ENCODE peak calls at places on chromosomes 1 and 21, in seven cellular contexts. S is prostate gland, C is pancreas, I is brain microvascular endothelial cell, X is OCI-LY7, A is psoas muscle, K is PC-3. T is an unnamed sample.

GRCh38 chr1:9235123-9235513 is 544 bp downstream of the H6PD start:
- DNase-seq in S (no peak), C (no peak), I (peak), X (no peak), A (no peak), K (peak), T (peak)

GRCh38 chr21:34702341-34702807 is 33.6 kb downstream of the CLIC6 start:
- DNase-seq in S (no peak), C (no peak), I (peak), X (no peak), A (peak), K (no peak), T (peak)

GRCh38 chr1:243268284-243268653 is 12.4 kb downstream of the SDCCAG8 start:
- DNase-seq in S (no peak), C (no peak), I (peak), X (no peak), A (no peak), K (peak), T (peak)

GRCh38 chr1:81607886-81608285 is 192.8 kb upstream of the ADGRL2 start:
- DNase-seq in S (no peak), C (no peak), I (no peak), X (no peak), A (no peak), K (no peak), T (no peak)

GRCh38 chr21:45016031-45016430 is 58.3 kb upstream of the ADARB1 start:
- DNase-seq in S (no peak), C (no peak), I (no peak), X (no peak), A (no peak), K (no peak), T (no peak)

GRCh38 chr1:42167611-42168396 is 3.3 kb upstream of the GUCA2A start:
- DNase-seq in S (no peak), C (no peak), I (no peak), X (no peak), A (no peak), K (peak), T (no peak)

GRCh38 chr1:29124366-29125236 is 898 bp upstream of the TMEM200B start:
- DNase-seq in S (no peak), C (peak), I (peak), X (peak), A (peak), K (peak), T (peak)

GRCh38 chr21:31755027-31755426 is 23.1 kb upstream of the SCAF4 start:
- DNase-seq in S (no peak), C (no peak), I (no peak), X (no peak), A (no peak), K (no peak), T (no peak)

GRCh38 chr1:111441573-111442192 is 7.4 kb downstream of the WDR77 start:
- DNase-seq in S (no peak), C (no peak), I (no peak), X (peak), A (no peak), K (peak), T (peak)

GRCh38 chr1:232793944-232794343 is 11.3 kb upstream of the MAP10 start:
- DNase-seq in S (peak), C (no peak), I (peak), X (no peak), A (no peak), K (peak), T (peak)

GRCh38 chr1:1943834-1944570 is 24.9 kb upstream of the TMEM52 start:
- DNase-seq in S (peak), C (peak), I (peak), X (peak), A (peak), K (peak), T (peak)

GRCh38 chr21:32423320-32423719 is 10.8 kb downstream of the EVA1C start:
- DNase-seq in S (no peak), C (no peak), I (peak), X (no peak), A (no peak), K (peak), T (peak)

GRCh38 chr1:247291835-247292561 is 36.1 kb downstream of the VN1R5 start:
- DNase-seq in S (no peak), C (no peak), I (no peak), X (no peak), A (no peak), K (no peak), T (no peak)

GRCh38 chr1:27872059-27872801 is at the start of gene THEMIS2:
- DNase-seq in S (no peak), C (peak), I (peak), X (peak), A (peak), K (peak), T (peak)

GRCh38 chr1:65605621-65606020 is 185.2 kb downstream of the LEPR start:
- DNase-seq in S (no peak), C (no peak), I (no peak), X (no peak), A (no peak), K (no peak), T (peak)

GRCh38 chr21:46038871-46039397 is 57.4 kb downstream of the COL6A1 start:
- DNase-seq in S (no peak), C (peak), I (peak), X (no peak), A (peak), K (no peak), T (peak)

GRCh38 chr1:179036844-179037465 is 11.3 kb downstream of the FAM20B start:
- DNase-seq in S (no peak), C (no peak), I (no peak), X (no peak), A (no peak), K (peak), T (peak)

GRCh38 chr1:162554258-162554657 is 7.3 kb upstream of the UAP1 start:
- DNase-seq in S (no peak), C (no peak), I (no peak), X (no peak), A (no peak), K (no peak), T (peak)

GRCh38 chr1:149848811-149849210 is 50.6 kb upstream of the BOLA1 start:
- DNase-seq in S (peak), C (no peak), I (no peak), X (peak), A (no peak), K (peak), T (peak)

GRCh38 chr1:236064674-236065508 is at the start of gene NID1:
- DNase-seq in S (peak), C (peak), I (peak), X (no peak), A (peak), K (peak), T (peak)
- H3K4me3 ChIP-seq in S (peak), C (peak), I (peak), X (no peak), A (peak), K (peak), T (peak)

GRCh38 chr1:79040424-79041089 is 34.0 kb upstream of the ADGRL4 start:
- DNase-seq in S (no peak), C (no peak), I (no peak), X (no peak), A (no peak), K (no peak), T (peak)

GRCh38 chr1:79043506-79043905 is 37.0 kb upstream of the ADGRL4 start:
- DNase-seq in S (no peak), C (no peak), I (no peak), X (no peak), A (no peak), K (no peak), T (peak)

GRCh38 chr1:79042117-79042516 is 35.6 kb upstream of the ADGRL4 start:
- DNase-seq in S (no peak), C (no peak), I (no peak), X (no peak), A (no peak), K (peak), T (peak)

GRCh38 chr1:79041666-79042065 is 35.1 kb upstream of the ADGRL4 start:
- DNase-seq in S (no peak), C (no peak), I (no peak), X (no peak), A (no peak), K (no peak), T (peak)

DNA sequence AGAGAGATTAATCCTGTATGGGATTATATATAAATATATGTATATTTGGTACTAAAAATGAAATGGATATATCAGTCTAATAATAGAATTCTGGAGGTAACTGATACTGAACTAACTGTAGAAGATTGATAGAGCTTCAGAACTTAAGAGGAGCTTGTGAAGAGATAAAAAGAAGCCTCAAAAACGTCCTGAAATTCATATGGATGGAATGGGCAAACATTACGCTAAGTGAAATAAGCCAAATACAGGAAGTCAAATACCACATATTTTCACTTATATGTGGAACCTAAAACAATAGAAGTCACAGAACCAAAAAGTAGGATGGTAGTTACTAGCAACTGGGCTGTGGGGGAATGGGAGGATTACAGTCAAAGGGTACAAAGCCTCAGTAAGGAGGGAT is 36.0 kb upstream of the ADGRL4 start:
- DNase-seq in S (no peak), C (no peak), I (no peak), X (no peak), A (no peak), K (peak), T (peak)
- H3K27ac ChIP-seq in S (no peak), C (no peak), I (peak), X (no peak), A (no peak), K (peak), T (peak)

DNA sequence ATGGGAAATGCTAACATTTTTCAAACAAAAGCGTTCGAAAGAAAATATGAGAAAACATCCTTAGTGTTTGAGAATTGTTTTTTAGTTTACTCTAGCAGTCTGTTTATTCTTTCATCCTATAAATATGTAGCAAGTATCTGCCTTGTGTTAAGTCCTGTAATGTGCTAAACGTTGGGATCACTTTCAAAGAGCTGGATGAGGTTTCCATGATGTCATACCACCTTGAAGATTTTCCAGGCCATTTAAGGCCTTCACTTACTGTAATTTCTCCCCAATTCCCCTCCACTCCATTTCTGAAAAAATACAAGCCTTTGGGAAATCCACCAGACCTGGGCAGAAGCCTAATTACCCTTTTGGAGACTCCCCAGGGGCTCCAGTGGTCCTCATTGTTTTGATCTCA is 24.2 kb upstream of the CTBS start:
- DNase-seq in S (no peak), C (no peak), I (no peak), X (no peak), A (no peak), K (no peak), T (peak)
- H3K4me3 ChIP-seq in S (no peak), C (no peak), I (no peak), X (no peak), A (no peak), K (peak), T (peak)

DNA sequence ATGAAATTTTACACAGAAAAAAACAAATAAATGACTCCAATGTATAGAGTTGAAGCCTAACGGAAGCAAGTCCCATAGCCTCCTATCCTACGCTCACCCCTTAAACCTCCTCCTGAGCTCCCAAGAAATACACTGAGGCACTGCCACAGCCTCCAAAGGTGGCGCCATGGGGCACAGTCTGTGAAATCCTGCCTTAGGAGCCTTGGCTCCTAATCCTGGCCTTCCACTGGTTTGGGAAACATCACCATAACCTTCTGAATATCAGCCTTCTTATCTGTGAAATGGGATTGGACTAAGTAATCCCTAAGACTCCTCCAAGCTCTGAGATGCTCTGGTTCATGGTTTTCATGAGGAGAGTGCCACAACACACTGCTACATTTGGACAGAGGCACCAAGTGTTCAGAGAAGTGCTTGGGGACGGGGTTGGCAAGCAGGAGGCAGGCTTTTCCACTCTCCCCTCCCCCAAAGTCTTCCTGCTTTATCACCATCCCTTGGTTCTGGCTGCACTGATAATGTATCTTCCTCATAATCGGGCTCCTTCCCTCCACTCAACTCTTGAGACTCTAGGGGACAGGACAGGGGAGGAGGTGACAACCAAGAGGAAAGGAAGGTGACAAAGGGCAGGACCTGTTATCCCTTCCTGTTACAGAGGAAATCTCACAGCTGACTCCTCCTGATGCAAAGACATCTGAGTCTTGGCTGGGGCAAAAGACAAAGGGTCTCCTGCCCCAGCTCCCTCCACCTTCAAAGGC is 2.7 kb downstream of the SLAMF7 start:
- DNase-seq in S (no peak), C (no peak), I (no peak), X (no peak), A (no peak), K (no peak), T (no peak)
- H3K27ac ChIP-seq in S (no peak), C (no peak), I (no peak), X (no peak), A (no peak), K (no peak), T (no peak)